ENCODE peak calls at places on chromosomes 4 and X, in seven cellular contexts. P, J, K, Y, W, C and Z are unnamed samples.

GRCh38 chr4:145680902-145681301 is 956 bp downstream of the C4orf51 start:
- DNase-seq in Y (no peak), C (no peak), P (no peak), J (no peak), W (no peak), K (no peak), Z (no peak)

GRCh38 chr4:25234390-25235367 is 846 bp downstream of the PI4K2B start:
- DNase-seq in P (peak; percentile 60), C (peak; percentile 68), K (peak; percentile 63), W (peak; percentile 92), Y (peak; percentile 18), J (peak; percentile 39), Z (peak; percentile 53)

GRCh38 chr4:84877051-84877833 is 89.2 kb downstream of the WDFY3 start:
- DNase-seq in C (no peak), K (no peak), P (no peak), J (no peak), Y (no peak), W (no peak), Z (no peak)

GRCh38 chrX:112808651-112809050 is 32.0 kb downstream of the AMOT start:
- DNase-seq in P (no peak), C (no peak), K (no peak), Y (no peak), J (no peak), W (no peak), Z (no peak)

GRCh38 chrX:6226053-6226645 is 2.5 kb downstream of the NLGN4X start:
- DNase-seq in J (peak; percentile 35), P (no peak), K (peak; percentile 47), C (no peak), Y (no peak), W (no peak), Z (peak; percentile 23)

GRCh38 chr4:185833055-185833598 is 21.1 kb upstream of the SORBS2 start:
- DNase-seq in K (no peak), Y (no peak), J (no peak), W (peak; percentile 92), C (no peak), P (no peak), Z (no peak)

GRCh38 chr4:53421791-53422190 is 44.4 kb downstream of the FIP1L1 start:
- DNase-seq in Y (no peak), J (no peak), C (no peak), P (no peak), W (no peak), K (no peak), Z (no peak)

GRCh38 chr4:165874799-165875371 is 1.8 kb downstream of the TLL1 start:
- DNase-seq in K (peak; percentile 39), W (no peak), P (no peak), Y (no peak), C (no peak), J (peak; percentile 34), Z (peak; percentile 66)

GRCh38 chr4:148067307-148067916 is 335.5 kb downstream of the ARHGAP10 start:
- DNase-seq in Y (no peak), P (no peak), C (no peak), J (no peak), W (peak; percentile 46), K (no peak), Z (no peak)

GRCh38 chr4:67886281-67886680 is 2.5 kb upstream of the TMPRSS11D start:
- DNase-seq in K (no peak), C (no peak), Y (no peak), W (peak; percentile 91), P (no peak), J (no peak), Z (no peak)

GRCh38 chr4:162804323-162804924 is 362.3 kb downstream of the NAF1 start:
- DNase-seq in W (no peak), Y (no peak), P (no peak), J (no peak), C (no peak), K (no peak), Z (no peak)

GRCh38 chr4:136319789-136320470 is 1212.4 kb downstream of the PCDH18 start:
- DNase-seq in P (no peak), J (no peak), C (no peak), K (no peak), W (peak; percentile 11), Y (no peak), Z (no peak)

GRCh38 chr4:169619518-169619957 is 840 bp upstream of the CLCN3 start:
- DNase-seq in K (no peak), P (peak; percentile 70), W (peak; percentile 73), Y (peak; percentile 41), C (peak; percentile 43), J (peak; percentile 65), Z (peak; percentile 61)

GRCh38 chr4:119656986-119657635 is 28.5 kb upstream of the PDE5A start:
- DNase-seq in K (no peak), J (no peak), Y (no peak), C (peak; percentile 36), P (no peak), W (peak; percentile 47), Z (no peak)